ENCODE peak calls at places on chromosome 22, in five cellular contexts. Q, D, M, E and S are unnamed samples.
A peak's percentile ranks its signal among the peaks of the same experiment; 100 is the strongest.

GRCh38 chr22:48579035-48579914 is 1248.4 kb downstream of the BRD1 start:
- DNase-seq in D (no peak), M (no peak), Q (no peak), E (no peak), S (no peak)

GRCh38 chr22:22894740-22895731 is 7.4 kb downstream of the IGLL5 start:
- DNase-seq in E (no peak), Q (no peak), M (no peak), D (no peak), S (no peak)

GRCh38 chr22:24494182-24494534 is 974 bp upstream of the UPB1 start:
- DNase-seq in D (no peak), Q (no peak), E (no peak), M (no peak), S (no peak)

GRCh38 chr22:27416553-27417427 is 384.8 kb downstream of the MN1 start:
- DNase-seq in D (peak; percentile 10), Q (no peak), E (peak; percentile 20), M (no peak), S (peak; percentile 91)

GRCh38 chr22:44802956-44803355 is 50.6 kb downstream of the ARHGAP8 start:
- DNase-seq in D (no peak), Q (no peak), E (no peak), M (no peak), S (no peak)

GRCh38 chr22:39135092-39135896 is 17.2 kb downstream of the CBX7 start:
- DNase-seq in E (peak; percentile 49), D (peak; percentile 72), Q (peak; percentile 22), M (no peak), S (peak; percentile 39)

GRCh38 chr22:26462971-26463661 is 20.5 kb downstream of the HPS4 start:
- DNase-seq in Q (no peak), D (peak; percentile 42), M (no peak), E (no peak), S (peak; percentile 49)

GRCh38 chr22:22578702-22579424 is 19.8 kb upstream of the PRAME start:
- DNase-seq in E (peak; percentile 4), D (no peak), Q (no peak), M (no peak), S (peak; percentile 54)

GRCh38 chr22:45212306-45212709 is 28.4 kb downstream of the KIAA0930 start:
- DNase-seq in D (peak; percentile 53), Q (peak; percentile 48), M (peak; percentile 96), E (peak; percentile 74), S (peak; percentile 89)

GRCh38 chr22:42433754-42434153 is 1.6 kb upstream of the NFAM1 start:
- DNase-seq in M (no peak), D (no peak), E (no peak), Q (no peak), S (no peak)

GRCh38 chr22:35883028-35883620 is 145.5 kb downstream of the RBFOX2 start:
- DNase-seq in M (no peak), Q (no peak), E (peak; percentile 7), D (peak; percentile 18), S (peak; percentile 61)

GRCh38 chr22:22245935-22246525 is 1.4 kb downstream of the VPREB1 start:
- DNase-seq in Q (no peak), E (no peak), M (no peak), D (no peak), S (no peak)

GRCh38 chr22:48639896-48640732 is 1187.6 kb downstream of the BRD1 start:
- DNase-seq in Q (no peak), E (no peak), M (no peak), D (no peak), S (no peak)

GRCh38 chr22:44191036-44191454 is 10.3 kb downstream of the PARVG start:
- DNase-seq in D (no peak), E (no peak), M (no peak), Q (no peak), S (no peak)

GRCh38 chr22:39959640-39960447 is at the start of gene TMA7B:
- DNase-seq in D (no peak), E (peak; percentile 13), Q (no peak), M (no peak), S (peak; percentile 65)

GRCh38 chr22:25722223-25723015 is 19.6 kb upstream of the MYO18B start:
- DNase-seq in M (no peak), Q (no peak), E (no peak), D (no peak), S (no peak)

GRCh38 chr22:32204211-32204855 is 540 bp downstream of the RFPL2 start:
- DNase-seq in D (peak; percentile 43), Q (peak; percentile 33), E (peak; percentile 36), M (no peak), S (no peak)

GRCh38 chr22:46894081-46894671 is 131.7 kb downstream of the TBC1D22A start:
- DNase-seq in D (no peak), E (no peak), Q (no peak), M (no peak), S (no peak)

GRCh38 chr22:38674888-38675287 is 6.9 kb upstream of the TOMM22 start:
- DNase-seq in D (no peak), E (no peak), M (no peak), Q (no peak), S (no peak)

GRCh38 chr22:21628386-21629261 is 1.2 kb downstream of the YDJC start:
- DNase-seq in Q (no peak), E (no peak), D (no peak), M (no peak), S (no peak)

GRCh38 chr22:24153959-24154358 is 27.3 kb upstream of the SUSD2 start:
- DNase-seq in E (no peak), M (no peak), Q (no peak), D (no peak), S (no peak)

GRCh38 chr22:31754813-31755212 is 994 bp downstream of the DEPDC5 start:
- DNase-seq in M (no peak), E (no peak), D (peak; percentile 9), Q (no peak), S (no peak)

GRCh38 chr22:48785792-48786678 is 1041.6 kb downstream of the BRD1 start:
- DNase-seq in D (no peak), E (no peak), Q (no peak), M (no peak), S (no peak)

GRCh38 chr22:36363378-36363931 is 24.3 kb downstream of the MYH9 start:
- DNase-seq in Q (peak; percentile 75), M (no peak), E (no peak), D (no peak), S (no peak)

GRCh38 chr22:37282385-37282677 is at the start of gene CYTH4:
- DNase-seq in M (no peak), Q (peak; percentile 70), D (no peak), E (no peak), S (no peak)

GRCh38 chr22:45441158-45441557 is 27.7 kb downstream of the RIBC2 start:
- DNase-seq in Q (peak; percentile 68), E (peak; percentile 57), D (peak; percentile 80), M (no peak), S (peak; percentile 74)

GRCh38 chr22:44686873-44687600 is 15.0 kb upstream of the PRR5 start:
- DNase-seq in M (no peak), D (no peak), E (peak; percentile 43), Q (no peak), S (peak; percentile 62)

GRCh38 chr22:30357650-30358215 is 926 bp downstream of the CCDC157 start:
- DNase-seq in D (no peak), E (no peak), Q (no peak), M (no peak), S (no peak)

GRCh38 chr22:30361916-30362631 is 5.3 kb downstream of the CCDC157 start:
- DNase-seq in D (no peak), Q (no peak), E (no peak), M (no peak), S (no peak)

GRCh38 chr22:30351226-30351625 is 5.5 kb downstream of the SF3A1 start:
- DNase-seq in Q (no peak), D (no peak), E (no peak), M (no peak), S (no peak)

GRCh38 chr22:30354644-30355043 is 2.0 kb downstream of the SF3A1 start:
- DNase-seq in E (no peak), M (no peak), Q (no peak), D (no peak), S (no peak)

GRCh38 chr22:30356392-30357230 is at the start of the genes CCDC157 and SF3A1:
- DNase-seq in D (peak; percentile 96), M (peak; percentile 91), E (peak; percentile 85), Q (peak; percentile 90), S (peak; percentile 92)
- TF ChIP-seq CTCF in D (no peak), M (no peak), E (no peak), Q (no peak), S (no peak)

GRCh38 chr22:50190182-50190951 is 4.7 kb downstream of the TRABD start:
- DNase-seq in E (peak; percentile 74), D (peak; percentile 43), M (no peak), Q (peak; percentile 84), S (peak; percentile 56)
- TF ChIP-seq CTCF in E (peak; percentile 36), D (peak; percentile 32), M (no peak), Q (peak; percentile 37), S (peak; percentile 26)

GRCh38 chr22:18088825-18089568 is 11.2 kb downstream of the PEX26 start:
- DNase-seq in D (no peak), Q (peak; percentile 52), E (no peak), M (no peak), S (no peak)

GRCh38 chr22:18091478-18091877 is 13.7 kb downstream of the PEX26 start:
- DNase-seq in E (no peak), M (no peak), D (no peak), Q (no peak), S (no peak)

GRCh38 chr22:18090286-18090685 is 12.5 kb downstream of the PEX26 start:
- DNase-seq in Q (no peak), E (no peak), M (no peak), D (no peak), S (no peak)

GRCh38 chr22:18093661-18094060 is 15.9 kb downstream of the PEX26 start:
- DNase-seq in Q (no peak), M (no peak), E (no peak), D (no peak), S (no peak)

GRCh38 chr22:18091916-18092526 is 14.2 kb downstream of the PEX26 start:
- DNase-seq in Q (peak; percentile 78), D (peak; percentile 23), E (peak; percentile 78), M (no peak), S (peak; percentile 88)
- TF ChIP-seq CTCF in Q (peak; percentile 33), D (peak; percentile 21), E (no peak), M (no peak), S (peak; percentile 14)

GRCh38 chr22:20060700-20061480 is 19.2 kb upstream of the DGCR8 start:
- DNase-seq in M (no peak), Q (no peak), D (no peak), E (no peak), S (no peak)
- TF ChIP-seq CTCF in M (no peak), Q (no peak), D (no peak), E (no peak), S (no peak)

DNA sequence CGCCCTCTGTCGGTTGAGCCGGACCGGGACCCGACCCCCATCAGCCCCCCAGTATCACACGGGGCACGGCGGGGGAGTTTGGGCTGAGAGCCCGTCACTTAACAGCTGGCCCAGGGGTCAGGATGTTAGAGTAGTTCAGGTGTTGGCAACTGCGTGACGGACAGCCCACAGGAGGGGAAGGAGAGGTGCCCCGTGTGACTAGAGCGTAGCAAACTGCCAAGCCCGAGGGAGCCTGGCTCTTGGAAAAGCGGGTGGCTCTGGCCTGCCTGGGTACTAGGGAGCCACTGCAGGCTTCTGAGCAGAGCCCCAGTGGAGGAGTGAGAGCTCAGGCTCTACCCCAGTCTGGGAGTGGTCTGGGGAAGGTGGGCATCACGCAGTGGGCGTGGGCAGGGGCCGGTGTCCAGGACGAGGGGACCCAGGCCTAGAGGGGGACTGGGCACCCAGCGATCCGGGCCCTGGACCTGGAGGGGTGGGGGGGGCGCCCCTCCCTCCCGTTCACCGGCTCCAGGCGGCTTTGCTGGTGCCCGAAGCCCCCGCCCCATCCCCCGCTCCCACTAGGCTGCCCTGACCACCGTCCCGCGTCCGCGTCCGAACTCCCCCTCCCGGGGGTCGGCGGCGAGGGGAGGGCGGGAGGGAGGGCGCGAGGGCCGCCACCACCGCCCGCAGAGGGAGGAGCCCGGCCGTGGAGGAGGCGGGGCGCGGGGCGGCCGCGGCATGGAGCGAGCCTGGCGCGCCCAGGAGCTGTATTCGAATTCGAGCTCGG is 24.4 kb downstream of the SHANK3 start:
- DNase-seq in M (no peak), Q (no peak), D (peak; percentile 72), E (no peak), S (no peak)
- TF ChIP-seq CTCF in M (no peak), Q (peak; percentile 35), D (peak; percentile 73), E (no peak), S (peak; percentile 55)